ENCODE peak calls at places on chromosomes 12 and 14, in seven cellular contexts. O is IMR-90, G is cardiac muscle cell, I is GM23248, A is thyroid gland, R is keratinocyte, D is astrocyte. X is an unnamed sample.

GRCh38 chr12:111438501-111438900 is 32.8 kb downstream of the SH2B3 start:
- DNase-seq in O (peak), G (peak), I (peak), A (peak), R (peak), D (peak), X (no peak)

GRCh38 chr14:97848351-97848980 is 1051.3 kb downstream of the VRK1 start:
- DNase-seq in O (no peak), G (no peak), I (no peak), A (no peak), R (no peak), D (no peak), X (no peak)

GRCh38 chr14:95495538-95496025 is 20.9 kb downstream of the SYNE3 start:
- DNase-seq in O (no peak), G (no peak), I (no peak), A (no peak), R (no peak), D (no peak), X (no peak)

GRCh38 chr14:101595887-101596721 is 34.8 kb downstream of the DIO3 start:
- DNase-seq in O (no peak), G (no peak), I (no peak), A (no peak), R (no peak), D (no peak), X (peak)

GRCh38 chr12:44367916-44368315 is 508.2 kb downstream of the NELL2 start:
- DNase-seq in O (no peak), G (no peak), I (no peak), A (no peak), R (no peak), D (no peak), X (no peak)

GRCh38 chr12:15278816-15279658 is 43.3 kb upstream of the PTPRO start:
- DNase-seq in O (peak), G (peak), I (peak), A (peak), R (peak), D (peak), X (no peak)

GRCh38 chr14:96100171-96101064 is 61.3 kb downstream of the C14orf132 start:
- DNase-seq in O (peak), G (peak), I (peak), A (peak), R (no peak), D (peak), X (no peak)

GRCh38 chr12:47377414-47378221 is 297.9 kb upstream of the AMIGO2 start:
- DNase-seq in O (peak), G (peak), I (peak), A (peak), R (no peak), D (peak), X (peak)

GRCh38 chr14:58873228-58873953 is 235.6 kb downstream of the DACT1 start:
- DNase-seq in O (no peak), G (no peak), I (no peak), A (peak), R (no peak), D (no peak), X (no peak)

GRCh38 chr12:66514581-66514980 is 164.3 kb downstream of the GRIP1 start:
- DNase-seq in O (no peak), G (peak), I (peak), A (no peak), R (no peak), D (peak), X (no peak)

GRCh38 chr14:101508196-101508947 is 52.9 kb upstream of the DIO3 start:
- DNase-seq in O (no peak), G (no peak), I (no peak), A (peak), R (no peak), D (no peak), X (no peak)

GRCh38 chr12:52183544-52183910 is 8.3 kb downstream of the KRT80 start:
- DNase-seq in O (peak), G (no peak), I (no peak), A (peak), R (no peak), D (no peak), X (no peak)

GRCh38 chr12:108815875-108816594 is 41.3 kb downstream of the SSH1 start:
- DNase-seq in O (peak), G (no peak), I (peak), A (peak), R (peak), D (peak), X (no peak)

GRCh38 chr14:91348861-91349465 is 68.7 kb downstream of the CCDC88C start:
- DNase-seq in O (no peak), G (no peak), I (no peak), A (no peak), R (no peak), D (no peak), X (no peak)

GRCh38 chr14:23487216-23487615 is 17.7 kb downstream of the NGDN start:
- DNase-seq in O (no peak), G (no peak), I (no peak), A (no peak), R (no peak), D (no peak), X (no peak)

GRCh38 chr12:94186461-94187237 is 38.3 kb downstream of the PLXNC1 start:
- DNase-seq in O (peak), G (peak), I (no peak), A (peak), R (no peak), D (peak), X (no peak)

GRCh38 chr12:71686658-71687025 is 760 bp downstream of the TMEM19 start:
- DNase-seq in O (peak), G (no peak), I (peak), A (no peak), R (no peak), D (no peak), X (no peak)

GRCh38 chr12:13962699-13963098 is 18.7 kb downstream of the GRIN2B start:
- DNase-seq in O (no peak), G (no peak), I (peak), A (no peak), R (no peak), D (no peak), X (no peak)

GRCh38 chr12:20210795-20211194 is 157.5 kb upstream of the PDE3A start:
- DNase-seq in O (no peak), G (no peak), I (no peak), A (no peak), R (no peak), D (no peak), X (no peak)

GRCh38 chr14:32008602-32009193 is 68.4 kb upstream of the ARHGAP5 start:
- DNase-seq in O (no peak), G (no peak), I (no peak), A (no peak), R (no peak), D (no peak), X (no peak)

GRCh38 chr12:57237952-57238853 is 8.7 kb downstream of the SHMT2 start:
- DNase-seq in O (no peak), G (no peak), I (peak), A (no peak), R (no peak), D (no peak), X (no peak)

GRCh38 chr14:104656014-104656714 is 33.3 kb upstream of the INF2 start:
- DNase-seq in O (no peak), G (peak), I (peak), A (no peak), R (no peak), D (no peak), X (no peak)

GRCh38 chr12:27424631-27425230 is 21.8 kb upstream of the SMCO2 start:
- DNase-seq in O (peak), G (peak), I (peak), A (peak), R (no peak), D (peak), X (no peak)

GRCh38 chr14:79136437-79137430 is 966.6 kb downstream of the NRXN3 start:
- DNase-seq in O (no peak), G (no peak), I (no peak), A (no peak), R (no peak), D (peak), X (no peak)

GRCh38 chr12:188910-189621 is 24.9 kb downstream of the SLC6A12 start:
- DNase-seq in O (peak), G (peak), I (peak), A (peak), R (no peak), D (peak), X (no peak)

GRCh38 chr12:69107541-69107940 is 131.8 kb upstream of the CPSF6 start:
- DNase-seq in O (no peak), G (no peak), I (no peak), A (no peak), R (no peak), D (no peak), X (no peak)

GRCh38 chr12:107668743-107669142 is 16.9 kb upstream of the PWP1 start:
- DNase-seq in O (no peak), G (no peak), I (no peak), A (no peak), R (no peak), D (no peak), X (no peak)

GRCh38 chr14:105019861-105020814 is 745 bp downstream of the CDCA4 start:
- DNase-seq in O (peak), G (peak), I (peak), A (peak), R (no peak), D (no peak), X (no peak)

GRCh38 chr14:83558946-83559345 is 1971.0 kb upstream of the FLRT2 start:
- DNase-seq in O (no peak), G (no peak), I (no peak), A (no peak), R (no peak), D (no peak), X (no peak)

GRCh38 chr14:93977790-93978581 is 1.6 kb upstream of the ASB2 start:
- DNase-seq in O (no peak), G (no peak), I (no peak), A (no peak), R (no peak), D (peak), X (no peak)

GRCh38 chr14:50082308-50082742 is 34.0 kb downstream of the VCPKMT start:
- DNase-seq in O (no peak), G (no peak), I (no peak), A (no peak), R (no peak), D (no peak), X (no peak)

DNA sequence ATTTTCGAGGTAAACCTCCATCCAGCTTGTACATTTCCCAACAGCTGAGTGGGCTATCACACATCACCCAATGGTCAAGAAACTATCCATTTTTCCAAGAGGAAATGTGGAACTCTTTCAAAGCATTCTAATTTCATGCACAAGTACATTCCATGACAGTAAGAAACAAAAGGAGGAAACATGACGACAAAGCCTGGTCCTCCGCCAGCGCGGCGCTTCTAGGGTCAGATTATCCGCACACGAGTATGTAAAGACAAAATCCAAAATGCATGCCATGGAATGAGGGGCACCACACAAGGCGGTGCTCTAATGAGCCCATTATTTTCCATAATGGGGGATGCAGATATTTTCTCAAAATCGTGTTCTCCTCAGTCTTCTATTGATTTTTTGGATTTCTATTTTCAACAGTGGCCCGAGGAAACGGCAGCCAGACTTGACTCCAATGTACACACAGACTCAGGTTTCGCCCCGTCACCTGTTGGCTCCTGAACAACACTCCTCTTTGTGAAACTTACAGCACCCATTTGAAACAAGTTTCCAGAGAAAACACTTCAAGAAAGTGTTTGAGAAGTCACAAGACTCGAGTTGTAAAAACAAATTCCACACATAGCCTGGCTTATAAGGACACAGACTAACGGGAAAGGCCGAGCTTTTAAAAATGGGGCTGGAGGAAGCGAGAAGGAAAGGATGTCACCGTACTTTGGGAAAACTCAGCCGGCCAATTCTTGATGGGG is 107.3 kb downstream of the PRICKLE1 start:
- DNase-seq in O (peak), G (peak), I (peak), A (peak), R (no peak), D (peak), X (no peak)
- H3K27ac ChIP-seq in O (peak), G (peak), I (peak), A (peak), R (peak), D (peak), X (peak)

GRCh38 chr12:11754256-11754655 is 104.8 kb downstream of the ETV6 start:
- DNase-seq in O (no peak), G (no peak), I (no peak), A (no peak), R (no peak), D (no peak), X (no peak)
- H3K27ac ChIP-seq in O (no peak), G (no peak), I (no peak), A (no peak), R (no peak), D (no peak), X (peak)

GRCh38 chr14:100160534-100160916 is 1.1 kb upstream of the DEGS2 start:
- DNase-seq in O (no peak), G (no peak), I (no peak), A (no peak), R (no peak), D (no peak), X (no peak)

GRCh38 chr14:100156776-100157175 is 2.7 kb downstream of the DEGS2 start:
- DNase-seq in O (no peak), G (no peak), I (no peak), A (no peak), R (no peak), D (no peak), X (no peak)

GRCh38 chr14:100159107-100159864 is at the start of gene DEGS2:
- DNase-seq in O (no peak), G (no peak), I (peak), A (peak), R (no peak), D (no peak), X (no peak)

GRCh38 chr14:100159865-100160533 is 554 bp upstream of the DEGS2 start:
- DNase-seq in O (no peak), G (no peak), I (no peak), A (no peak), R (no peak), D (no peak), X (no peak)

GRCh38 chr14:100158566-100159106 is 809 bp downstream of the DEGS2 start:
- DNase-seq in O (no peak), G (no peak), I (no peak), A (no peak), R (no peak), D (no peak), X (no peak)
- H3K27ac ChIP-seq in O (no peak), G (no peak), I (no peak), A (no peak), R (no peak), D (no peak), X (peak)

GRCh38 chr12:100279159-100279558 is 12.2 kb downstream of the SCYL2 start:
- DNase-seq in O (no peak), G (no peak), I (no peak), A (no peak), R (no peak), D (no peak), X (no peak)
- H3K27ac ChIP-seq in O (no peak), G (peak), I (no peak), A (no peak), R (no peak), D (no peak), X (no peak)

GRCh38 chr12:104747956-104748355 is 210.1 kb downstream of the SLC41A2 start:
- DNase-seq in O (no peak), G (no peak), I (no peak), A (no peak), R (no peak), D (no peak), X (peak)

GRCh38 chr12:104749555-104749954 is 208.5 kb downstream of the SLC41A2 start:
- DNase-seq in O (no peak), G (no peak), I (no peak), A (no peak), R (no peak), D (no peak), X (peak)

GRCh38 chr12:104750061-104750460 is 208.0 kb downstream of the SLC41A2 start:
- DNase-seq in O (peak), G (peak), I (peak), A (no peak), R (no peak), D (peak), X (peak)

GRCh38 chr12:104748356-104748755 is 209.7 kb downstream of the SLC41A2 start:
- DNase-seq in O (no peak), G (no peak), I (no peak), A (no peak), R (no peak), D (no peak), X (no peak)

GRCh38 chr12:104748790-104749189 is 209.3 kb downstream of the SLC41A2 start:
- DNase-seq in O (peak), G (peak), I (peak), A (peak), R (peak), D (peak), X (no peak)
- H3K27ac ChIP-seq in O (no peak), G (no peak), I (no peak), A (no peak), R (no peak), D (no peak), X (no peak)